ENCODE peak calls at places on chromosomes 2 and 18, in five cellular contexts. One of them, this sample, is unnamed.
A peak's percentile ranks its signal among the peaks of the same experiment; 100 is the strongest.

GRCh38 chr2:231410293-231411004 is 14.9 kb downstream of the B3GNT7 start:
- DNase-seq in osteoblast: no peak
- DNase-seq in heart right ventricle: no peak
- DNase-seq in Peyer's patch: no peak
- DNase-seq in IMR-90: no peak
- DNase-seq in this sample: no peak

GRCh38 chr2:96491860-96492497 is 13.2 kb downstream of the NEURL3 start:
- DNase-seq in IMR-90: no peak
- DNase-seq in heart right ventricle: no peak
- DNase-seq in Peyer's patch: no peak
- DNase-seq in osteoblast: no peak
- DNase-seq in this sample: no peak

GRCh38 chr2:85428343-85428881 is 9.9 kb downstream of the SH2D6 start:
- DNase-seq in heart right ventricle: no peak
- DNase-seq in Peyer's patch: no peak
- DNase-seq in osteoblast: no peak
- DNase-seq in IMR-90: no peak
- DNase-seq in this sample: no peak

GRCh38 chr2:128405467-128405900 is 86.8 kb upstream of the HS6ST1 start:
- DNase-seq in IMR-90: no peak
- DNase-seq in Peyer's patch: no peak
- DNase-seq in osteoblast: no peak
- DNase-seq in heart right ventricle: no peak
- DNase-seq in this sample: no peak

GRCh38 chr2:183543222-183543621 is 419.0 kb downstream of the NUP35 start:
- DNase-seq in heart right ventricle: no peak
- DNase-seq in osteoblast: no peak
- DNase-seq in Peyer's patch: no peak
- DNase-seq in IMR-90: no peak
- DNase-seq in this sample: no peak

GRCh38 chr2:143000599-143000998 is 123.1 kb downstream of the KYNU start:
- DNase-seq in Peyer's patch: no peak
- DNase-seq in IMR-90: no peak
- DNase-seq in heart right ventricle: no peak
- DNase-seq in osteoblast: no peak
- DNase-seq in this sample: no peak

GRCh38 chr2:160096414-160096813 is 34.0 kb upstream of the PLA2R1 start:
- DNase-seq in Peyer's patch: no peak
- DNase-seq in IMR-90: no peak
- DNase-seq in heart right ventricle: no peak
- DNase-seq in osteoblast: no peak
- DNase-seq in this sample: no peak

GRCh38 chr2:72126186-72127100 is 21.2 kb downstream of the CYP26B1 start:
- DNase-seq in osteoblast: peak; percentile 57
- DNase-seq in IMR-90: no peak
- DNase-seq in Peyer's patch: no peak
- DNase-seq in heart right ventricle: no peak
- DNase-seq in this sample: no peak

GRCh38 chr2:56580242-56580641 is 396.5 kb downstream of the CCDC85A start:
- DNase-seq in Peyer's patch: no peak
- DNase-seq in heart right ventricle: no peak
- DNase-seq in IMR-90: peak; percentile 19
- DNase-seq in osteoblast: no peak
- DNase-seq in this sample: peak; percentile 80

GRCh38 chr2:78431241-78431640 is 594.3 kb upstream of the REG3G start:
- DNase-seq in osteoblast: no peak
- DNase-seq in heart right ventricle: no peak
- DNase-seq in Peyer's patch: no peak
- DNase-seq in IMR-90: no peak
- DNase-seq in this sample: no peak

GRCh38 chr18:67600181-67600631 is 83.7 kb upstream of the DSEL start:
- DNase-seq in Peyer's patch: no peak
- DNase-seq in osteoblast: peak; percentile 79
- DNase-seq in heart right ventricle: no peak
- DNase-seq in IMR-90: peak; percentile 91
- DNase-seq in this sample: peak; percentile 82

GRCh38 chr2:58851598-58851997 is 610.5 kb upstream of the FANCL start:
- DNase-seq in Peyer's patch: no peak
- DNase-seq in heart right ventricle: no peak
- DNase-seq in IMR-90: no peak
- DNase-seq in osteoblast: no peak
- DNase-seq in this sample: no peak

GRCh38 chr2:12096425-12096824 is 350.0 kb downstream of the LPIN1 start:
- DNase-seq in osteoblast: no peak
- DNase-seq in heart right ventricle: no peak
- DNase-seq in IMR-90: no peak
- DNase-seq in Peyer's patch: no peak
- DNase-seq in this sample: no peak

GRCh38 chr18:23629444-23629946 is 33.2 kb downstream of the ANKRD29 start:
- DNase-seq in osteoblast: no peak
- DNase-seq in Peyer's patch: no peak
- DNase-seq in heart right ventricle: no peak
- DNase-seq in IMR-90: no peak
- DNase-seq in this sample: no peak

GRCh38 chr2:239496700-239497099 is 95.9 kb upstream of the HDAC4 start:
- DNase-seq in Peyer's patch: no peak
- DNase-seq in IMR-90: no peak
- DNase-seq in heart right ventricle: no peak
- DNase-seq in osteoblast: no peak
- DNase-seq in this sample: no peak

GRCh38 chr2:31138037-31138962 is at the start of gene GALNT14:
- DNase-seq in osteoblast: peak; percentile 95
- DNase-seq in IMR-90: peak; percentile 7
- DNase-seq in heart right ventricle: peak; percentile 28
- DNase-seq in Peyer's patch: peak; percentile 51
- DNase-seq in this sample: peak; percentile 8
- TF ChIP-seq CTCF in osteoblast: peak; percentile 18
- TF ChIP-seq CTCF in IMR-90: peak; percentile 31
- TF ChIP-seq CTCF in heart right ventricle: no peak
- TF ChIP-seq CTCF in Peyer's patch: no peak
- TF ChIP-seq CTCF in this sample: peak; percentile 34

DNA sequence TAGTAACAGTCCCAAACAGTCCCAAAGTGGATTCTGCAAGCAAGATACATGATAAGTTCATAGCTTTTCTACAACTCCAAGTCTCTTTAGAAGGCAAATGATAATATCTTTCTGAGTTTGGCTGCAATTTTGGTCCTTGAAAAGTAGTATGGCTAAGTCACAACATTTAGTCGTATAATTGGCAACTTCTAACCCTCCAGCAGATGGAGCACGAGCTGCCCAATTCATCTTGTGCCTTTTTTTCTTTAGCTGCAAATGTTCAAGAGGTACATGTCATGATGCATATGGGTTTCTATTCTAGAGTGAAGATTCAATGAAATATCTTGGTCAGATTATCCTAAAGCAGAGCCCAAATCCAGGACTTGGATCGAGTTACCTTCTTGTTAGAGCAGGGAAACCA is 127.0 kb upstream of the KLHL14 start:
- DNase-seq in IMR-90: peak; percentile 4
- DNase-seq in heart right ventricle: no peak
- DNase-seq in Peyer's patch: no peak
- DNase-seq in osteoblast: no peak
- DNase-seq in this sample: peak; percentile 2
- TF ChIP-seq CTCF in IMR-90: no peak
- TF ChIP-seq CTCF in heart right ventricle: no peak
- TF ChIP-seq CTCF in Peyer's patch: no peak
- TF ChIP-seq CTCF in osteoblast: peak; percentile 34
- TF ChIP-seq CTCF in this sample: no peak

DNA sequence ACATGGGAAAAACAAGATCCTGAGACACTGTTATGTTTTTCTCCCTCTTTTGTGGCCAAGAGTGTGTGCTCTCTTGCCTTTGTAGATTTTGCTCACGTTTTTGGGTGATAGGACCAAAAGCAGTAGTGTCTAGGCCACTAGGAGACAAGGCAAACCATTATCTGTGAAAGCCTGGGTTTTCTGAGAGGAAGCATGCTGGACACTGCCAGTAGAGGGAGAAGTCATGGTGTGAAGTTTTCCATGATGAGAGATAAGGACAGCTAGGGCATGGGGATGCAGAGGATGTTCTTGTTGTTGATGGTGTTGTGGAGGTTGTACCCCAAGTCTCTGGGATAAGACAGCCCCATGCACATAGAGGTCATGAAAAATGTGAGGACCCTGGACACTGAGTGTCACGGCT is 285.3 kb downstream of the SOX11 start:
- DNase-seq in IMR-90: no peak
- DNase-seq in heart right ventricle: no peak
- DNase-seq in Peyer's patch: no peak
- DNase-seq in osteoblast: no peak
- DNase-seq in this sample: no peak
- TF ChIP-seq CTCF in IMR-90: no peak
- TF ChIP-seq CTCF in heart right ventricle: no peak
- TF ChIP-seq CTCF in Peyer's patch: no peak
- TF ChIP-seq CTCF in osteoblast: no peak
- TF ChIP-seq CTCF in this sample: no peak

GRCh38 chr2:190340369-190340768 is 3.0 kb upstream of the INPP1 start:
- DNase-seq in heart right ventricle: no peak
- DNase-seq in IMR-90: no peak
- DNase-seq in Peyer's patch: no peak
- DNase-seq in osteoblast: no peak
- DNase-seq in this sample: no peak

GRCh38 chr2:190343500-190344274 is at the start of gene INPP1:
- DNase-seq in osteoblast: peak; percentile 91
- DNase-seq in IMR-90: peak; percentile 65
- DNase-seq in heart right ventricle: peak; percentile 86
- DNase-seq in Peyer's patch: peak; percentile 24
- DNase-seq in this sample: peak; percentile 72

GRCh38 chr2:190342601-190343000 is 788 bp upstream of the INPP1 start:
- DNase-seq in IMR-90: no peak
- DNase-seq in osteoblast: no peak
- DNase-seq in Peyer's patch: no peak
- DNase-seq in heart right ventricle: no peak
- DNase-seq in this sample: no peak

GRCh38 chr2:190343170-190343499 is 254 bp upstream of the INPP1 start:
- DNase-seq in osteoblast: no peak
- DNase-seq in heart right ventricle: no peak
- DNase-seq in Peyer's patch: no peak
- DNase-seq in IMR-90: no peak
- DNase-seq in this sample: no peak

GRCh38 chr2:190344275-190344827 is 962 bp downstream of the INPP1 start:
- DNase-seq in osteoblast: no peak
- DNase-seq in heart right ventricle: peak; percentile 59
- DNase-seq in IMR-90: no peak
- DNase-seq in Peyer's patch: peak; percentile 45
- DNase-seq in this sample: no peak
- TF ChIP-seq CTCF in osteoblast: peak; percentile 21
- TF ChIP-seq CTCF in heart right ventricle: peak; percentile 7
- TF ChIP-seq CTCF in IMR-90: no peak
- TF ChIP-seq CTCF in Peyer's patch: no peak
- TF ChIP-seq CTCF in this sample: peak; percentile 29

GRCh38 chr2:101832114-101832513 is 134.6 kb downstream of the MAP4K4 start:
- DNase-seq in Peyer's patch: no peak
- DNase-seq in IMR-90: no peak
- DNase-seq in osteoblast: no peak
- DNase-seq in heart right ventricle: no peak
- DNase-seq in this sample: no peak
- TF ChIP-seq CTCF in Peyer's patch: no peak
- TF ChIP-seq CTCF in IMR-90: peak; percentile 41
- TF ChIP-seq CTCF in osteoblast: peak; percentile 24
- TF ChIP-seq CTCF in heart right ventricle: peak; percentile 3
- TF ChIP-seq CTCF in this sample: peak; percentile 14

GRCh38 chr2:134900151-134900550 is 18.5 kb upstream of the CCNT2 start:
- DNase-seq in IMR-90: peak; percentile 66
- DNase-seq in heart right ventricle: no peak
- DNase-seq in osteoblast: no peak
- DNase-seq in Peyer's patch: no peak
- DNase-seq in this sample: no peak

GRCh38 chr2:134897932-134898331 is 20.7 kb upstream of the CCNT2 start:
- DNase-seq in Peyer's patch: no peak
- DNase-seq in IMR-90: peak; percentile 8
- DNase-seq in heart right ventricle: no peak
- DNase-seq in osteoblast: no peak
- DNase-seq in this sample: peak; percentile 21

GRCh38 chr2:134905168-134905567 is 13.5 kb upstream of the CCNT2 start:
- DNase-seq in Peyer's patch: no peak
- DNase-seq in heart right ventricle: no peak
- DNase-seq in osteoblast: no peak
- DNase-seq in IMR-90: no peak
- DNase-seq in this sample: no peak

GRCh38 chr2:134899204-134899603 is 19.4 kb upstream of the CCNT2 start:
- DNase-seq in heart right ventricle: no peak
- DNase-seq in osteoblast: no peak
- DNase-seq in IMR-90: no peak
- DNase-seq in Peyer's patch: no peak
- DNase-seq in this sample: no peak
- TF ChIP-seq CTCF in heart right ventricle: no peak
- TF ChIP-seq CTCF in osteoblast: no peak
- TF ChIP-seq CTCF in IMR-90: no peak
- TF ChIP-seq CTCF in Peyer's patch: no peak
- TF ChIP-seq CTCF in this sample: no peak

DNA sequence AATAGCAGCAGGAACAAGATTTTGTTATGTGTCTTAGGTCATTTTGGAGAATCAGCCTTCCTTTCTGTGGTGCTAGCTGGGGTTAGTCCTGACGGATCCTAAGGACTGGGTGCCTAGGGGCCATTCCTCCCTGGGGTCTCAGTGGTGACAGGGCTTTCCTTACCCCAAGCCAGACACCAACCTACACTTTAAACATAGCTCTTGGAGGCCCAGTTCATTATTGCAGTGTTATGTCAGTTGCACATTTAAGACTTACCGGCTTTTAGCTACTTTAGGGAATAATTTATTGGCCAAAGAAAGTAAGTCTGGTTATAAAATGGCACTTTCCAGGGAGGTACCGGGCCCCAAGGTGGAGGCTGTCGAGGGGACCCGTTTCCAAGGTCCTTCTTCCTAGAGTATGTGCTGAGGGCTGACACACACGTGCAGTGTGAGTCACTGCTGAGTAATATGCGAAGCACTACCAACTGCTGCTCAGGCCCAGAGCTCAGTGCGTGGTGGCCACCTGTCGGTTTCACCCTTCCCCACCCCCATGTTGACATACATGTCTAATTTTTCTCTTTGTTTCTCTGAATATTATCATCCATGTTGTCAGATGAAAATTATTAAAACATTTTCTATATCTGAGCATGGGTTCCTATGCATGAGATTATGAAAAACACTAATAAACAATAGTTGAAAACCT is 37.0 kb upstream of the GRHL1 start:
- DNase-seq in IMR-90: peak; percentile 91
- DNase-seq in Peyer's patch: no peak
- DNase-seq in heart right ventricle: no peak
- DNase-seq in osteoblast: peak; percentile 39
- DNase-seq in this sample: peak; percentile 82
- TF ChIP-seq CTCF in IMR-90: peak; percentile 23
- TF ChIP-seq CTCF in Peyer's patch: no peak
- TF ChIP-seq CTCF in heart right ventricle: no peak
- TF ChIP-seq CTCF in osteoblast: peak; percentile 20
- TF ChIP-seq CTCF in this sample: peak; percentile 27

DNA sequence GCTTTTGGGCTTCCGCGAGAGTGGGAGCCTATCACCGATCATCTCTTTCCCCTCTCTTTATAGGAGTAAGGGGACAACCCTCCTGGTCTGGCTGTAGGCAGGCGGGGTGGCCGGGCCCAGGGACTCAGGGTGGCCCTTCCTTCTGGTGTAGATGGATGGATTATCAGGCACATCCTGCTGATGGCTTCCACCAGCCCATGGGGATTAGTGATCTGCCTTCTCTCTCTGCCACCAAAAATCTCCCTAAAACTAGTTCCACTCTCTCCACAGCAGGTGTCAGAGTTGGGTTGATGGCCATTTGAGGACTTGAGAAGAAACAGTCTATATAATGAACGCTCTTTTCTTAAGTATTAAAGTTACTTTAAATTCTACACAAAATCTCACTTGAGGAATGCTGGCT is 37.4 kb downstream of the NCK2 start:
- DNase-seq in heart right ventricle: no peak
- DNase-seq in Peyer's patch: peak; percentile 12
- DNase-seq in IMR-90: no peak
- DNase-seq in osteoblast: no peak
- DNase-seq in this sample: no peak
- TF ChIP-seq CTCF in heart right ventricle: no peak
- TF ChIP-seq CTCF in Peyer's patch: no peak
- TF ChIP-seq CTCF in IMR-90: peak; percentile 15
- TF ChIP-seq CTCF in osteoblast: no peak
- TF ChIP-seq CTCF in this sample: peak; percentile 15